ENCODE peak calls at places on chromosomes 7 and 10, in four cellular contexts. One of them, this sample, is unnamed.

GRCh38 chr10:100697070-100697469 is 48.3 kb upstream of the PAX2 start:
- DNase-seq in A172: peak; percentile 93
- DNase-seq in stimulated activated CD4-positive, alpha-beta T cell treated with anti-CD3 and anti-CD28 coated beads, Interleukin-4, amount 100 ng/mL, for 4 hours: no peak
- DNase-seq in Kasumi-1: no peak
- DNase-seq in this sample: peak; percentile 23

GRCh38 chr7:483656-484364 is 35.8 kb downstream of the PDGFA start:
- DNase-seq in Kasumi-1: no peak
- DNase-seq in A172: no peak
- DNase-seq in stimulated activated CD4-positive, alpha-beta T cell treated with anti-CD3 and anti-CD28 coated beads, Interleukin-4, amount 100 ng/mL, for 4 hours: no peak
- DNase-seq in this sample: no peak

GRCh38 chr7:44565097-44565794 is 8.5 kb downstream of the DDX56 start:
- DNase-seq in Kasumi-1: peak; percentile 75
- DNase-seq in A172: peak; percentile 57
- DNase-seq in stimulated activated CD4-positive, alpha-beta T cell treated with anti-CD3 and anti-CD28 coated beads, Interleukin-4, amount 100 ng/mL, for 4 hours: peak; percentile 49
- DNase-seq in this sample: peak; percentile 62

GRCh38 chr10:15253951-15254807 is 85.7 kb upstream of the NMT2 start:
- DNase-seq in Kasumi-1: no peak
- DNase-seq in A172: no peak
- DNase-seq in stimulated activated CD4-positive, alpha-beta T cell treated with anti-CD3 and anti-CD28 coated beads, Interleukin-4, amount 100 ng/mL, for 4 hours: no peak
- DNase-seq in this sample: no peak

GRCh38 chr7:29806131-29806792 is at the start of gene WIPF3:
- DNase-seq in Kasumi-1: no peak
- DNase-seq in stimulated activated CD4-positive, alpha-beta T cell treated with anti-CD3 and anti-CD28 coated beads, Interleukin-4, amount 100 ng/mL, for 4 hours: no peak
- DNase-seq in A172: no peak
- DNase-seq in this sample: peak; percentile 31

GRCh38 chr7:2880882-2881281 is 36.8 kb upstream of the GNA12 start:
- DNase-seq in Kasumi-1: no peak
- DNase-seq in A172: no peak
- DNase-seq in stimulated activated CD4-positive, alpha-beta T cell treated with anti-CD3 and anti-CD28 coated beads, Interleukin-4, amount 100 ng/mL, for 4 hours: no peak
- DNase-seq in this sample: no peak

GRCh38 chr7:2019693-2020511 is 212.8 kb downstream of the MAD1L1 start:
- DNase-seq in A172: peak; percentile 92
- DNase-seq in Kasumi-1: peak; percentile 46
- DNase-seq in stimulated activated CD4-positive, alpha-beta T cell treated with anti-CD3 and anti-CD28 coated beads, Interleukin-4, amount 100 ng/mL, for 4 hours: peak; percentile 57
- DNase-seq in this sample: peak; percentile 88

GRCh38 chr7:1457059-1457948 is 2.0 kb downstream of the MICALL2 start:
- DNase-seq in Kasumi-1: no peak
- DNase-seq in stimulated activated CD4-positive, alpha-beta T cell treated with anti-CD3 and anti-CD28 coated beads, Interleukin-4, amount 100 ng/mL, for 4 hours: no peak
- DNase-seq in A172: no peak
- DNase-seq in this sample: no peak

GRCh38 chr7:68800316-68800715 is 798.0 kb upstream of the AUTS2 start:
- DNase-seq in stimulated activated CD4-positive, alpha-beta T cell treated with anti-CD3 and anti-CD28 coated beads, Interleukin-4, amount 100 ng/mL, for 4 hours: no peak
- DNase-seq in Kasumi-1: no peak
- DNase-seq in A172: peak; percentile 83
- DNase-seq in this sample: no peak

GRCh38 chr7:101843293-101844271 is 26.2 kb downstream of the CUX1 start:
- DNase-seq in stimulated activated CD4-positive, alpha-beta T cell treated with anti-CD3 and anti-CD28 coated beads, Interleukin-4, amount 100 ng/mL, for 4 hours: no peak
- DNase-seq in Kasumi-1: no peak
- DNase-seq in A172: no peak
- DNase-seq in this sample: no peak

GRCh38 chr10:22491480-22491879 is 146.2 kb downstream of the SPAG6 start:
- DNase-seq in Kasumi-1: no peak
- DNase-seq in A172: no peak
- DNase-seq in stimulated activated CD4-positive, alpha-beta T cell treated with anti-CD3 and anti-CD28 coated beads, Interleukin-4, amount 100 ng/mL, for 4 hours: no peak
- DNase-seq in this sample: no peak

GRCh38 chr10:62433181-62433692 is 59.1 kb downstream of the ZNF365 start:
- DNase-seq in Kasumi-1: peak; percentile 26
- DNase-seq in A172: peak; percentile 97
- DNase-seq in stimulated activated CD4-positive, alpha-beta T cell treated with anti-CD3 and anti-CD28 coated beads, Interleukin-4, amount 100 ng/mL, for 4 hours: peak; percentile 75
- DNase-seq in this sample: peak; percentile 17

GRCh38 chr7:24881622-24882021 is 98.4 kb downstream of the OSBPL3 start:
- DNase-seq in Kasumi-1: no peak
- DNase-seq in stimulated activated CD4-positive, alpha-beta T cell treated with anti-CD3 and anti-CD28 coated beads, Interleukin-4, amount 100 ng/mL, for 4 hours: no peak
- DNase-seq in A172: peak; percentile 29
- DNase-seq in this sample: peak; percentile 34

GRCh38 chr10:58998924-58999713 is 177.3 kb upstream of the PHYHIPL start:
- DNase-seq in A172: no peak
- DNase-seq in stimulated activated CD4-positive, alpha-beta T cell treated with anti-CD3 and anti-CD28 coated beads, Interleukin-4, amount 100 ng/mL, for 4 hours: no peak
- DNase-seq in Kasumi-1: no peak
- DNase-seq in this sample: no peak

GRCh38 chr10:70323697-70324340 is 40.0 kb upstream of the NPFFR1 start:
- DNase-seq in stimulated activated CD4-positive, alpha-beta T cell treated with anti-CD3 and anti-CD28 coated beads, Interleukin-4, amount 100 ng/mL, for 4 hours: no peak
- DNase-seq in Kasumi-1: no peak
- DNase-seq in A172: no peak
- DNase-seq in this sample: no peak

GRCh38 chr10:113499066-113499465 is 53.8 kb upstream of the HABP2 start:
- DNase-seq in stimulated activated CD4-positive, alpha-beta T cell treated with anti-CD3 and anti-CD28 coated beads, Interleukin-4, amount 100 ng/mL, for 4 hours: no peak
- DNase-seq in A172: no peak
- DNase-seq in Kasumi-1: no peak
- DNase-seq in this sample: peak; percentile 13

GRCh38 chr10:131769691-131770090 is 131.1 kb upstream of the PPP2R2D start:
- DNase-seq in A172: no peak
- DNase-seq in Kasumi-1: no peak
- DNase-seq in stimulated activated CD4-positive, alpha-beta T cell treated with anti-CD3 and anti-CD28 coated beads, Interleukin-4, amount 100 ng/mL, for 4 hours: no peak
- DNase-seq in this sample: no peak

GRCh38 chr7:27198871-27199801 is 755 bp downstream of the HOXA13 start:
- DNase-seq in Kasumi-1: no peak
- DNase-seq in A172: no peak
- DNase-seq in stimulated activated CD4-positive, alpha-beta T cell treated with anti-CD3 and anti-CD28 coated beads, Interleukin-4, amount 100 ng/mL, for 4 hours: no peak
- DNase-seq in this sample: peak; percentile 61

GRCh38 chr10:62063795-62064472 is 162.4 kb downstream of the ARID5B start:
- DNase-seq in Kasumi-1: no peak
- DNase-seq in stimulated activated CD4-positive, alpha-beta T cell treated with anti-CD3 and anti-CD28 coated beads, Interleukin-4, amount 100 ng/mL, for 4 hours: no peak
- DNase-seq in A172: no peak
- DNase-seq in this sample: no peak

This sample was measured in SW480.